ENCODE peak calls at places on chromosomes 12 and 14, in six cellular contexts. D is bronchial epithelial cell, R is HCT116, M is keratinocyte, G is kidney, O is fibroblast of pulmonary artery. C is an unnamed sample.
A peak's percentile ranks its signal among the peaks of the same experiment; 100 is the strongest.

GRCh38 chr12:20028033-20028432 is 340.3 kb upstream of the PDE3A start:
- DNase-seq in D (no peak), R (no peak), M (no peak), G (no peak), O (no peak), C (no peak)

GRCh38 chr14:22977684-22978486 is 4.5 kb downstream of the AJUBA start:
- DNase-seq in D (peak; percentile 62), R (no peak), M (peak; percentile 85), G (peak; percentile 85), O (peak; percentile 79), C (peak; percentile 67)

GRCh38 chr12:114916124-114916523 is 232.1 kb upstream of the TBX3 start:
- DNase-seq in D (no peak), R (no peak), M (no peak), G (no peak), O (peak; percentile 60), C (no peak)

GRCh38 chr12:7108042-7108927 is 729 bp downstream of the C1RL start:
- DNase-seq in D (peak; percentile 76), R (peak; percentile 62), M (peak; percentile 53), G (peak; percentile 95), O (peak; percentile 83), C (peak; percentile 88)

GRCh38 chr12:54251667-54252284 is 28.1 kb downstream of the CBX5 start:
- DNase-seq in D (peak; percentile 47), R (peak; percentile 37), M (no peak), G (no peak), O (peak; percentile 74), C (peak; percentile 57)

GRCh38 chr12:32765906-32766305 is 10.2 kb upstream of the YARS2 start:
- DNase-seq in D (no peak), R (no peak), M (no peak), G (no peak), O (no peak), C (no peak)

GRCh38 chr14:63904724-63905123 is 51.9 kb downstream of the SYNE2 start:
- DNase-seq in D (no peak), R (no peak), M (no peak), G (no peak), O (no peak), C (no peak)

GRCh38 chr14:85566603-85567002 is 36.7 kb downstream of the FLRT2 start:
- DNase-seq in D (peak; percentile 89), R (no peak), M (no peak), G (no peak), O (peak; percentile 81), C (peak; percentile 81)

GRCh38 chr12:19273482-19274330 is 144.2 kb downstream of the PLEKHA5 start:
- DNase-seq in D (peak; percentile 91), R (peak; percentile 82), M (peak; percentile 44), G (peak; percentile 89), O (peak; percentile 97), C (peak; percentile 90)

GRCh38 chr14:29803045-29803444 is 124.6 kb downstream of the PRKD1 start:
- DNase-seq in D (no peak), R (no peak), M (no peak), G (no peak), O (no peak), C (no peak)

GRCh38 chr14:79415726-79416125 is 795.6 kb downstream of the DIO2 start:
- DNase-seq in D (peak; percentile 35), R (no peak), M (no peak), G (no peak), O (no peak), C (peak; percentile 1)

GRCh38 chr12:102562836-102563425 is 82.6 kb upstream of the IGF1 start:
- DNase-seq in D (no peak), R (no peak), M (no peak), G (no peak), O (no peak), C (no peak)
- H3K4me3 ChIP-seq in D (no peak overlapping the region), R (no peak overlapping the region), M (no peak overlapping the region), G (no peak overlapping the region), O (no peak overlapping the region), C (no peak overlapping the region)

GRCh38 chr12:55720894-55721444 is 776 bp downstream of the RDH5 start:
- DNase-seq in D (peak; percentile 80), R (peak; percentile 66), M (peak; percentile 77), G (peak; percentile 87), O (peak; percentile 90), C (peak; percentile 87)
- TF ChIP-seq CTCF in D (peak; percentile 87), R (peak; percentile 72), M (peak; percentile 42), G (peak; percentile 59), O (peak; percentile 62), C (peak; percentile 58)

DNA sequence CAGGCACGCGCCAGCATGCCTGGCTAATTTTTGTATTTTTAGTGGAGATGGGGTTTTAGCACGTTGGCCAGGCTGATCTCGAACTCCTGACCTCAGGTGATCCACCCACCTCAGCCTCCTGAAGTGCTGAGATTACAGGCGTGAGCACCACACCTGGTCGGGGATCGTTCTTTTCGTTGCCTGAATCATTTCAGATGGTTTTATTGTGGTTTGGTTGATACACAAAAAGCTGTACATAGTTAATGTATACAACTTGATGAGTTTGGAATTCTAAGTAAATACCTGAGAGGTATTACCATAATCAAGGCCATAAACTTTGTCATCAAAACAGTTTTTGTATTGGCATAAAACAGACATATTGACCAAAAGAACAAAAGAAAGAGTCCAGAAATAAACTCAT is 63.3 kb downstream of the RIC8B start:
- DNase-seq in D (no peak), R (no peak), M (no peak), G (no peak), O (no peak), C (no peak)
- H3K4me3 ChIP-seq in D (no peak overlapping the region), R (no peak overlapping the region), M (no peak overlapping the region), G (no peak overlapping the region), O (no peak overlapping the region), C (no peak overlapping the region)

GRCh38 chr12:40168001-40168400 is 56.8 kb upstream of the LRRK2 start:
- DNase-seq in D (no peak), R (no peak), M (no peak), G (no peak), O (no peak), C (no peak)
- TF ChIP-seq CTCF in D (no peak), R (no peak), M (no peak), G (no peak), O (no peak), C (no peak)

DNA sequence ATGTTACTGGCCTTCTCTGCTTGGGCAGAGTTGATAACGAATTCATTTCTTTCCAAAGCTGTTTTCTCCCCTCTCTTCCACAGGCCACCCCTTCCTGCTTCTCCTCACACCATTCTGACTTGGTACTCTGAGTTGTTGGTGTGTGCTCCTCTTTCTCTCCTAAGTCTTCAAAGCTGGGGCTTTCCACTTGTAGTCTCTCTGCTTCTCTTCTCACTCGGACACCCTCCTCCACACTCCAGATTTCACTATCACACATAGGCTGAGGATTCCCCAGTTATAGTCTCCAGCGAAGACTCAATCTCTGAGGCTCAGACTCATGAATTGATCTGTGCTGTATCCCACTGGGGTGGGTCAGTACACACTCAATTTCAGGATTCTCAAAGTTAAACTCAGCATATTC is 201.0 kb downstream of the SSPN start:
- DNase-seq in D (no peak), R (no peak), M (no peak), G (no peak), O (no peak), C (no peak)
- H3K4me3 ChIP-seq in D (no peak overlapping the region), R (no peak overlapping the region), M (no peak overlapping the region), G (no peak overlapping the region), O (no peak overlapping the region), C (no peak overlapping the region)

GRCh38 chr12:9405861-9406563 is 197.8 kb upstream of the PZP start:
- DNase-seq in D (no peak), R (no peak), M (no peak), G (no peak), O (no peak), C (no peak)
- TF ChIP-seq CTCF in D (no peak), R (no peak), M (no peak), G (no peak), O (no peak), C (no peak)

DNA sequence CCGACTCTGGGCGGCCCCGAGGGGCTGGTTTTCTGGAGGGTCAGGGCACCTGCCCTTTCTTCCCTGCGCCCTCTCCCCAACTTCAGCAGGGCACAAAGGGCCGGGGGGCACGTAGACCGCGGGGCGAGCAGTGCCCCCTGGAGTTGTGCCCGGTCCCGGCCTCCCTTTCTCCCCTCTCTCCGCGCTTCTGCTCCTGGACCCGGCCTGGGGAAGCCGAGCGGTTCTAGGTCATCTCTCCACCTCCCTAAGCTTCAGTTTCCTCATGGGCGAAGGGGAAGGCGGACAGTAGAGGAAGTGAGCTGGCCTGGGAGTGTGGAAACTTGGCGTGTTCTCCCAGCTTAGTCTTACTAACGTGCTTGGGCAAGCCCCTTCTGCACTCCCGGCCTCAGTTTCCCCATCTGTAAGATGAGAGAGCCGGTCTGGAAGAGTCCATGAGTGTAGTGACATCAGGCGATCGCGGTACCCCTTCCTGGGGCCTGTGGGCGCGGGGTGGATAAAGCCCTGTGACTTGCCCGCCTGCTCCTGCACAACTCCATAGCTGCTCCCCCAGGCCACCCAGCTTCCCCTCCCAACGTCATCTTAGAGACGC is 158.6 kb upstream of the PARP11 start:
- DNase-seq in D (peak; percentile 84), R (no peak), M (peak; percentile 60), G (no peak), O (peak; percentile 22), C (peak; percentile 89)
- H3K4me3 ChIP-seq in D (peak overlapping the region; percentile 32), R (peak overlapping the region; percentile 11), M (peak overlapping the region; percentile 39), G (no peak overlapping the region), O (peak overlapping the region; percentile 5), C (peak overlapping the region; percentile 30)

DNA sequence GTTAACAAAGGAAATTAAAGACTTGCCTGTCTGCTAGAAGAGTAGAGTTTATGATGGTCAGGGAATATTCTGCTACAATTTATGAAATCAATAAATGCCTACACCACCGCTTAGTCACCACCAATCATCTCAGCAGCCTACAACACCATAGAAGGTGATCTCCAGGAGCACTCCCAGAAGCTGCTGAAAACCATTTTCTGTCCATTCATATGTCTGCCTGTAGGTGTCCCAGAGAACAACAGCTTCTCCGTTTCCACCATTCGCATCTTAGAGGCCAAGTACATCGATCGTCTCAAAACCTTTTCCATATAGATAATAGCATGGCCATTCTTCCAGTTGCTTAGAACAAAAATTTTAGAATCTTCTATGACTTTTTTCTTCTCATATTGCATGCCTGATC is 303.4 kb downstream of the KCNC2 start:
- DNase-seq in D (no peak), R (no peak), M (no peak), G (no peak), O (no peak), C (no peak)
- TF ChIP-seq CTCF in D (no peak), R (peak; percentile 39), M (peak; percentile 16), G (no peak), O (no peak), C (peak; percentile 33)